ENCODE peak calls at places on chromosomes 13 and 19, in seven cellular contexts. X, J, R, U, M, T and Q are unnamed samples.

GRCh38 chr13:64130170-64130569 is 2714.5 kb upstream of the PCDH20 start:
- DNase-seq in X (no peak), J (no peak), R (no peak), U (no peak), M (peak), T (no peak), Q (no peak)

GRCh38 chr13:110682746-110683145 is 23.2 kb downstream of the CARS2 start:
- DNase-seq in X (no peak), J (no peak), R (no peak), U (no peak), M (no peak), T (no peak), Q (no peak)

GRCh38 chr13:35789335-35790166 is 313.1 kb upstream of the MAB21L1 start:
- DNase-seq in X (no peak), J (no peak), R (peak), U (no peak), M (no peak), T (no peak), Q (peak)

GRCh38 chr19:53608381-53608780 is 23.4 kb upstream of the DPRX start:
- DNase-seq in X (no peak), J (no peak), R (no peak), U (no peak), M (no peak), T (no peak), Q (no peak)

GRCh38 chr19:1447944-1448343 is 2.0 kb upstream of the APC2 start:
- DNase-seq in X (no peak), J (no peak), R (no peak), U (no peak), M (no peak), T (no peak), Q (no peak)

GRCh38 chr13:35917252-35917941 is 213.8 kb downstream of the DCLK1 start:
- DNase-seq in X (no peak), J (no peak), R (no peak), U (no peak), M (no peak), T (no peak), Q (no peak)

GRCh38 chr19:47467914-47468313 is 3.8 kb downstream of the SLC8A2 start:
- DNase-seq in X (no peak), J (no peak), R (no peak), U (no peak), M (peak), T (no peak), Q (no peak)

GRCh38 chr13:95301947-95302386 is 716 bp upstream of the ABCC4 start:
- DNase-seq in X (no peak), J (no peak), R (peak), U (no peak), M (no peak), T (no peak), Q (no peak)

GRCh38 chr13:49044008-49044407 is 68.3 kb downstream of the FNDC3A start:
- DNase-seq in X (no peak), J (no peak), R (no peak), U (no peak), M (no peak), T (no peak), Q (no peak)

GRCh38 chr13:45292176-45292575 is 48.8 kb downstream of the TPT1 start:
- DNase-seq in X (no peak), J (no peak), R (no peak), U (no peak), M (no peak), T (no peak), Q (no peak)

GRCh38 chr13:105838231-105838630 is 697.2 kb downstream of the EFNB2 start:
- DNase-seq in X (no peak), J (no peak), R (no peak), U (no peak), M (no peak), T (no peak), Q (no peak)

GRCh38 chr13:23344923-23345322 is 88.6 kb downstream of the SACS start:
- DNase-seq in X (no peak), J (no peak), R (no peak), U (no peak), M (no peak), T (no peak), Q (no peak)

GRCh38 chr19:46714523-46715106 is 2.3 kb downstream of the PRKD2 start:
- DNase-seq in X (no peak), J (no peak), R (no peak), U (no peak), M (no peak), T (no peak), Q (no peak)

GRCh38 chr19:1213391-1214286 is 8.1 kb downstream of the STK11 start:
- DNase-seq in X (no peak), J (no peak), R (no peak), U (peak), M (no peak), T (peak), Q (no peak)

GRCh38 chr13:31761951-31762350 is 22.6 kb downstream of the RXFP2 start:
- DNase-seq in X (no peak), J (no peak), R (no peak), U (no peak), M (no peak), T (no peak), Q (no peak)

GRCh38 chr19:517721-518136 is 10.4 kb downstream of the TPGS1 start:
- DNase-seq in X (no peak), J (no peak), R (no peak), U (no peak), M (no peak), T (no peak), Q (no peak)

GRCh38 chr19:34676697-34677385 is at the start of gene SCGB2B2:
- DNase-seq in X (no peak), J (peak), R (no peak), U (peak), M (no peak), T (peak), Q (peak)

GRCh38 chr13:68358218-68358817 is 1128.2 kb upstream of the PCDH9 start:
- DNase-seq in X (no peak), J (no peak), R (no peak), U (no peak), M (no peak), T (no peak), Q (no peak)

GRCh38 chr19:39926170-39926755 is 8.2 kb downstream of the FCGBP start:
- DNase-seq in X (no peak), J (no peak), R (no peak), U (no peak), M (no peak), T (no peak), Q (no peak)

GRCh38 chr19:12133069-12133468 is 7.1 kb downstream of the ZNF20 start:
- DNase-seq in X (no peak), J (no peak), R (no peak), U (no peak), M (no peak), T (no peak), Q (no peak)

GRCh38 chr13:58926858-58927257 is 1236.9 kb downstream of the DIAPH3 start:
- DNase-seq in X (no peak), J (no peak), R (no peak), U (no peak), M (no peak), T (no peak), Q (no peak)

GRCh38 chr19:6417713-6418561 is 6.7 kb downstream of the KHSRP start:
- DNase-seq in X (no peak), J (no peak), R (no peak), U (no peak), M (no peak), T (no peak), Q (peak)

GRCh38 chr13:20536992-20537391 is 11.3 kb upstream of the CRYL1 start:
- DNase-seq in X (no peak), J (no peak), R (no peak), U (no peak), M (no peak), T (no peak), Q (no peak)

GRCh38 chr13:75749407-75749806 is 113.3 kb downstream of the LMO7 start:
- DNase-seq in X (no peak), J (peak), R (no peak), U (no peak), M (no peak), T (no peak), Q (no peak)

GRCh38 chr19:17448190-17448967 is at the start of gene TMEM221:
- DNase-seq in X (peak), J (no peak), R (no peak), U (no peak), M (peak), T (peak), Q (peak)

GRCh38 chr19:49497047-49497789 is 984 bp downstream of the RPS11 start:
- DNase-seq in X (peak), J (no peak), R (no peak), U (no peak), M (peak), T (peak), Q (no peak)

GRCh38 chr13:94558721-94559120 is 37.2 kb downstream of the TGDS start:
- DNase-seq in X (no peak), J (no peak), R (no peak), U (no peak), M (no peak), T (no peak), Q (no peak)

GRCh38 chr19:50762554-50762953 is 7.7 kb upstream of the GPR32 start:
- DNase-seq in X (no peak), J (no peak), R (no peak), U (no peak), M (no peak), T (no peak), Q (no peak)

GRCh38 chr13:66977156-66977555 is 253.0 kb downstream of the PCDH9 start:
- DNase-seq in X (no peak), J (no peak), R (no peak), U (no peak), M (no peak), T (no peak), Q (no peak)